ENCODE peak calls at places on chromosomes 12 and 14, in four cellular contexts. One of them, this sample, is unnamed.

GRCh38 chr12:111699-112591 is 45.4 kb downstream of the IQSEC3 start:
- DNase-seq in transverse colon: peak; percentile 43
- DNase-seq in gastrocnemius medialis: no peak
- DNase-seq in sigmoid colon: peak; percentile 28
- DNase-seq in this sample: no peak

GRCh38 chr14:104639889-104640548 is 35.4 kb upstream of the TMEM179 start:
- DNase-seq in gastrocnemius medialis: no peak
- DNase-seq in transverse colon: peak; percentile 66
- DNase-seq in sigmoid colon: peak; percentile 72
- DNase-seq in this sample: no peak

GRCh38 chr12:131599214-131600159 is 111.4 kb upstream of the SFSWAP start:
- DNase-seq in transverse colon: no peak
- DNase-seq in sigmoid colon: no peak
- DNase-seq in gastrocnemius medialis: no peak
- DNase-seq in this sample: no peak

GRCh38 chr12:50088577-50089335 is 3.6 kb downstream of the SMARCD1 start:
- DNase-seq in sigmoid colon: no peak
- DNase-seq in transverse colon: peak; percentile 70
- DNase-seq in gastrocnemius medialis: no peak
- DNase-seq in this sample: peak; percentile 52

GRCh38 chr12:53052419-53053222 is 2.8 kb downstream of the TNS2 start:
- DNase-seq in transverse colon: peak; percentile 90
- DNase-seq in gastrocnemius medialis: peak; percentile 92
- DNase-seq in sigmoid colon: peak; percentile 97
- DNase-seq in this sample: peak; percentile 92

GRCh38 chr12:121964813-121965643 is 46.6 kb downstream of the CFAP251 start:
- DNase-seq in gastrocnemius medialis: no peak
- DNase-seq in transverse colon: no peak
- DNase-seq in sigmoid colon: no peak
- DNase-seq in this sample: no peak

GRCh38 chr12:5442251-5443006 is 10.5 kb downstream of the NTF3 start:
- DNase-seq in transverse colon: no peak
- DNase-seq in gastrocnemius medialis: peak; percentile 28
- DNase-seq in sigmoid colon: no peak
- DNase-seq in this sample: no peak

GRCh38 chr12:89453121-89453520 is 71.5 kb downstream of the GALNT4 start:
- DNase-seq in gastrocnemius medialis: no peak
- DNase-seq in sigmoid colon: no peak
- DNase-seq in transverse colon: no peak
- DNase-seq in this sample: no peak

GRCh38 chr12:65121049-65121955 is at the start of gene WIF1:
- DNase-seq in sigmoid colon: peak; percentile 60
- DNase-seq in gastrocnemius medialis: no peak
- DNase-seq in transverse colon: peak; percentile 19
- DNase-seq in this sample: no peak
- H3K27me3 ChIP-seq in sigmoid colon: peaks cover 8% of the 10 kb centered on the region
- H3K27me3 ChIP-seq in gastrocnemius medialis: peaks cover 63% of the 10 kb centered on the region
- H3K27me3 ChIP-seq in transverse colon: peaks cover 89% of the 10 kb centered on the region
- H3K27me3 ChIP-seq in this sample: no peaks in the 10 kb centered on the region

DNA sequence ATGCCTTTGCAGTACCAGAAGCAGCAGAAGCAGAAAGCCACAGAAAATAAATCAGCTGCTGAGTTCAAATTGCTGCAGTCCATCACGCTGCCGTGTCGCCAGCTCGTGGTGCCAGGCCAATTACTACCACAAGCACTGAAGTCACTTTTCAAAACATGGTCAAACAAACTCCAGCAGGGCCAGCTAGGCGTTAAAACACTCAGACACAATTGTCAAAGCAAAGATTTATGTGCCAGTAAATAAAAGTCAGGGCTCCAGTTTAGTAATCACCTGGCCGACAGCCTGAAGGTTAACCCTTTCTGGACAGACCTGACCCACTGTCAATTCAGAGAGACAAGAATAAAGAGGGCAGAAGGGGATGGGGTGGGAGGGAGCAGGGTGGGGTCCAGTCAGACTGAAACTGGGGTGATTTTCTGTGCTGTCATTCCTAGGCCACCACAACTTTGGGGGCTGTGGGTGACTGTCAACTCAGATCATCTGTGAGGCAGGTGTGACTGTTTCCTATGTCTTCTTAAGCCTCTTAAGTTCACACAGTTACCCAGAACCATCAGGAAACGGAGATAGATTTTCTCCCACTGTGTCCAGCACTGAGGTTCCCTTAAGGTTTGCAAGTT is 109.9 kb upstream of the FUT8 start:
- DNase-seq in gastrocnemius medialis: no peak
- DNase-seq in sigmoid colon: no peak
- DNase-seq in transverse colon: peak; percentile 46
- DNase-seq in this sample: no peak
- TF ChIP-seq POLR2A in gastrocnemius medialis: no peak
- TF ChIP-seq POLR2A in sigmoid colon: no peak
- TF ChIP-seq POLR2A in transverse colon: no peak
- TF ChIP-seq POLR2A in this sample: no peak

GRCh38 chr14:100566586-100566985 is 20.6 kb downstream of the BEGAIN start:
- DNase-seq in sigmoid colon: no peak
- DNase-seq in gastrocnemius medialis: no peak
- DNase-seq in transverse colon: no peak
- DNase-seq in this sample: no peak
- H3K27me3 ChIP-seq in sigmoid colon: peaks cover 28% of the 10 kb centered on the region
- H3K27me3 ChIP-seq in gastrocnemius medialis: peaks cover 46% of the 10 kb centered on the region
- H3K27me3 ChIP-seq in transverse colon: peaks cover 59% of the 10 kb centered on the region
- H3K27me3 ChIP-seq in this sample: no peaks in the 10 kb centered on the region

GRCh38 chr12:101619868-101620761 is 25.3 kb downstream of the MYBPC1 start:
- DNase-seq in transverse colon: peak; percentile 47
- DNase-seq in gastrocnemius medialis: no peak
- DNase-seq in sigmoid colon: no peak
- DNase-seq in this sample: no peak
- TF ChIP-seq POLR2A in transverse colon: no peak
- TF ChIP-seq POLR2A in gastrocnemius medialis: no peak
- TF ChIP-seq POLR2A in sigmoid colon: no peak
- TF ChIP-seq POLR2A in this sample: no peak

GRCh38 chr14:53900499-53900898 is 56.1 kb downstream of the BMP4 start:
- DNase-seq in transverse colon: peak; percentile 35
- DNase-seq in gastrocnemius medialis: peak; percentile 52
- DNase-seq in sigmoid colon: peak; percentile 80
- DNase-seq in this sample: no peak
- H3K27me3 ChIP-seq in transverse colon: no peaks in the 10 kb centered on the region
- H3K27me3 ChIP-seq in gastrocnemius medialis: no peaks in the 10 kb centered on the region
- H3K27me3 ChIP-seq in sigmoid colon: no peaks in the 10 kb centered on the region
- H3K27me3 ChIP-seq in this sample: no peaks in the 10 kb centered on the region

GRCh38 chr14:106622200-106622745 is 1095.9 kb downstream of the TMEM121 start:
- DNase-seq in sigmoid colon: no peak
- DNase-seq in gastrocnemius medialis: no peak
- DNase-seq in transverse colon: peak; percentile 7
- DNase-seq in this sample: no peak

GRCh38 chr14:106625181-106625580 is 1098.8 kb downstream of the TMEM121 start:
- DNase-seq in sigmoid colon: no peak
- DNase-seq in gastrocnemius medialis: no peak
- DNase-seq in transverse colon: no peak
- DNase-seq in this sample: no peak

GRCh38 chr14:106620368-106620767 is 1094.0 kb downstream of the TMEM121 start:
- DNase-seq in gastrocnemius medialis: no peak
- DNase-seq in transverse colon: no peak
- DNase-seq in sigmoid colon: no peak
- DNase-seq in this sample: no peak

GRCh38 chr14:106619618-106620017 is 1093.2 kb downstream of the TMEM121 start:
- DNase-seq in gastrocnemius medialis: no peak
- DNase-seq in sigmoid colon: no peak
- DNase-seq in transverse colon: no peak
- DNase-seq in this sample: no peak
- TF ChIP-seq POLR2A in gastrocnemius medialis: no peak
- TF ChIP-seq POLR2A in sigmoid colon: no peak
- TF ChIP-seq POLR2A in transverse colon: no peak
- TF ChIP-seq POLR2A in this sample: no peak

GRCh38 chr12:16603916-16604575 is 1.9 kb downstream of the LMO3 start:
- DNase-seq in gastrocnemius medialis: no peak
- DNase-seq in transverse colon: no peak
- DNase-seq in sigmoid colon: no peak
- DNase-seq in this sample: no peak

GRCh38 chr12:16603265-16603915 is 2.6 kb downstream of the LMO3 start:
- DNase-seq in transverse colon: no peak
- DNase-seq in sigmoid colon: no peak
- DNase-seq in gastrocnemius medialis: no peak
- DNase-seq in this sample: no peak

GRCh38 chr12:16600525-16600924 is 5.4 kb downstream of the LMO3 start:
- DNase-seq in transverse colon: no peak
- DNase-seq in gastrocnemius medialis: no peak
- DNase-seq in sigmoid colon: no peak
- DNase-seq in this sample: no peak

GRCh38 chr12:16604853-16605252 is 1.1 kb downstream of the LMO3 start:
- DNase-seq in transverse colon: no peak
- DNase-seq in sigmoid colon: peak; percentile 76
- DNase-seq in gastrocnemius medialis: no peak
- DNase-seq in this sample: peak; percentile 42

GRCh38 chr12:16602412-16602811 is 3.5 kb downstream of the LMO3 start:
- DNase-seq in sigmoid colon: no peak
- DNase-seq in transverse colon: no peak
- DNase-seq in gastrocnemius medialis: no peak
- DNase-seq in this sample: no peak
- H3K27me3 ChIP-seq in sigmoid colon: no peaks in the 10 kb centered on the region
- H3K27me3 ChIP-seq in transverse colon: peaks cover 36% of the 10 kb centered on the region
- H3K27me3 ChIP-seq in gastrocnemius medialis: peaks cover 14% of the 10 kb centered on the region
- H3K27me3 ChIP-seq in this sample: no peaks in the 10 kb centered on the region

DNA sequence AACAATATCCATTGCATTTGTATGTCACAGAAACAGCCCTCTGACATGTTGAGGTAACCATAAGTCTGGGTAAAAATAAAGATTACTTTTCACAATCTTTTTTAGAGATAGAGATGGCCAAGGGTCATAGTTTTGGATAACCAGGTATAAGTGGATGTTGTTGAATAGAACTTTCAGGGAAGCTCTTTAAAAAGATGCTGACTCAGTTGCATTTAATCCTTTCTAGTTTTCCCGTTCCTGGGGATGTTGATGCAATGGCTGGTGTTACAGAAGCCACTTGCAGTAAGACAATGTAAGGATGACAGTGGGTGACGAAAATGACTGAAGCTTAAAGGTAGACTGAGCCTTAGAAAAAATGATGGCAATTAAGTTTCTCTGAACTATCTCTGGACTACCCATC is 1473.7 kb downstream of the AACS start:
- DNase-seq in gastrocnemius medialis: no peak
- DNase-seq in sigmoid colon: no peak
- DNase-seq in transverse colon: no peak
- DNase-seq in this sample: no peak
- TF ChIP-seq POLR2A in gastrocnemius medialis: no peak
- TF ChIP-seq POLR2A in sigmoid colon: no peak
- TF ChIP-seq POLR2A in transverse colon: no peak
- TF ChIP-seq POLR2A in this sample: no peak